ENCODE peak calls at places on chromosomes 5 and 9, in ten cellular contexts. J, E, G, R, L, O, W, C, D and V are unnamed samples.

GRCh38 chr5:100595152-100595811 is 60.1 kb downstream of the FAM174A start:
- DNase-seq in J (no peak), W (no peak), O (no peak), L (peak), R (no peak), D (no peak), E (peak), C (peak), G (peak), V (no peak)

GRCh38 chr5:160133071-160133917 is 14.0 kb upstream of the PWWP2A start:
- DNase-seq in L (no peak), C (peak), G (no peak), E (no peak), R (peak), D (peak), O (peak), J (no peak), W (no peak), V (no peak)

GRCh38 chr9:136454026-136454796 is 14.6 kb upstream of the INPP5E start:
- DNase-seq in L (no peak), J (no peak), O (no peak), R (no peak), E (no peak), W (no peak), C (no peak), G (no peak), D (no peak), V (no peak)

GRCh38 chr5:170382790-170383189 is 6.4 kb downstream of the KCNMB1 start:
- DNase-seq in W (no peak), E (no peak), D (no peak), C (no peak), L (no peak), R (no peak), O (no peak), G (no peak), J (no peak), V (no peak)

GRCh38 chr5:180467989-180468731 is 26.0 kb upstream of the CNOT6 start:
- DNase-seq in L (no peak), J (no peak), C (no peak), D (no peak), R (no peak), W (no peak), O (no peak), E (no peak), G (no peak), V (no peak)

GRCh38 chr5:107593009-107593408 is 77.7 kb downstream of the EFNA5 start:
- DNase-seq in L (no peak), D (no peak), E (no peak), O (no peak), J (no peak), W (no peak), R (no peak), C (no peak), G (no peak), V (no peak)

GRCh38 chr9:3719286-3719685 is 193.5 kb upstream of the RFX3 start:
- DNase-seq in J (no peak), C (no peak), W (no peak), G (no peak), D (no peak), R (no peak), L (no peak), E (no peak), O (no peak), V (no peak)

GRCh38 chr5:89342106-89342876 is 459.3 kb upstream of the MEF2C start:
- DNase-seq in O (no peak), L (no peak), J (no peak), C (peak), W (no peak), G (peak), D (no peak), R (no peak), E (no peak), V (no peak)

GRCh38 chr9:117705386-117705785 is 1.2 kb downstream of the TLR4 start:
- DNase-seq in R (no peak), E (no peak), J (no peak), O (no peak), L (no peak), C (no peak), D (no peak), G (no peak), W (no peak), V (no peak)

GRCh38 chr9:7637073-7637472 is 162.5 kb downstream of the DMAC1 start:
- DNase-seq in C (no peak), L (no peak), R (no peak), G (no peak), J (no peak), E (no peak), W (no peak), D (no peak), O (no peak), V (no peak)

GRCh38 chr5:168481330-168481788 is 4.9 kb upstream of the RARS1 start:
- DNase-seq in E (no peak), J (no peak), C (no peak), L (no peak), O (no peak), R (no peak), D (no peak), G (no peak), W (no peak), V (no peak)

DNA sequence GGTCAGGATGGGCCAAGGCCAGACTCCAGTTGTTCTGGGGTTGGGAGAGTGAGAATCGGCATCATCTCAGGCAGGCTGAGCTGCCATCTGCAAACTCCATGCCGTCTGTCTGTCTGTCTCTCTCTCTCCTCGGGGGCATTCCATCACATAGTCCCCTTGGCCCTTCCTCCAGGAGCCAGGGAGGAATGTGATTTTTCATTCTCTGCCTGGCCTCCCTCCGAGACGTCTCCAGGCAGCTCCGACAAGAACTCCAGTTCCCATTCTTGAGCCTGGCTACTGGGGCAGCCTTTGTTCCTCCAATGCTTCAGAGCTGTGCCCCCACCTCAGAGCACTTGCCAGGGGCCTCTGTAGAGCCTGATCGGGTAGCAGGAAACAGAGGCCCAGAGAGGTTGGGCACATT is 73.9 kb downstream of the COL27A1 start:
- DNase-seq in C (no peak), L (no peak), W (no peak), D (no peak), R (no peak), G (no peak), O (no peak), E (no peak), J (no peak), V (no peak)
- H3K27ac ChIP-seq in C (no peak), L (no peak), W (no peak), D (no peak), R (no peak), G (no peak), O (no peak), E (no peak), J (no peak), V (no peak)

DNA sequence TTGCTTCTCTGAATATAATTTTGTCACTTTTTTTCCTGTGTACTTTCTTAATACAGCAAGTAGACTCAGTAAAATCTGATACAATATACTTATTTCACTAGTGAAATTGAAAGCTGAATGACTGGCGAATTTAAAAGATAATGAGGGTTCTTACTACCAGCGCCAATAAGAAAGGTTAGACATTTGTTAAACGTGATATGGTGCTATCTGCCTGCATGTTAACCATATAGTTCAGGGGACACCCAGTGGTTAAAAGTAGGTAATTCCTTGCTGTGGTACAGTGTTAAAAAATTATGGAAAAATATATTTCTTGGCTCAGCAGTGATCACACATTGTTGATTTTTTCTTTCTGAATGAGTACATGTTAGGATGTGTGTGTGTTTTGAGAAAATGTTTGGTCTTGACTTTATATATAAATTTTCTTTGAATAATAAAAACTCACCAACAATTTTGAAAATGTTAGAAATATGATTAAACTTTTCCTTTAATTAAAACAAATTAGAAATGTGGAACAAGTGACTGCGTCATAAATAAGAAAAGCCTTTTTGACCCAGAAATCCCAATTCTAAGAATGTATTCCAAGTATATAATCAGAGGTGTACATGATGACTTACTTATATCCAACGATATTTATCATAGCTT is 25.8 kb downstream of the CAST start:
- DNase-seq in C (peak), O (no peak), J (no peak), G (peak), E (no peak), R (no peak), W (peak), L (peak), D (no peak), V (no peak)
- H3K27ac ChIP-seq in C (peak), O (no peak), J (no peak), G (no peak), E (no peak), R (no peak), W (no peak), L (no peak), D (no peak), V (no peak)

GRCh38 chr5:128038641-128039040 is 44.9 kb upstream of the SLC12A2 start:
- DNase-seq in O (no peak), E (no peak), W (peak), G (peak), C (peak), J (no peak), R (no peak), L (peak), D (no peak), V (no peak)
- H3K27ac ChIP-seq in O (no peak), E (no peak), W (no peak), G (no peak), C (no peak), J (no peak), R (no peak), L (peak), D (no peak), V (no peak)

GRCh38 chr9:121357011-121357410 is 13.0 kb downstream of the STOM start:
- DNase-seq in G (no peak), W (no peak), C (no peak), O (no peak), L (no peak), J (no peak), R (no peak), D (no peak), E (no peak), V (no peak)
- H3K27ac ChIP-seq in G (no peak), W (no peak), C (no peak), O (peak), L (peak), J (peak), R (no peak), D (no peak), E (no peak), V (no peak)

DNA sequence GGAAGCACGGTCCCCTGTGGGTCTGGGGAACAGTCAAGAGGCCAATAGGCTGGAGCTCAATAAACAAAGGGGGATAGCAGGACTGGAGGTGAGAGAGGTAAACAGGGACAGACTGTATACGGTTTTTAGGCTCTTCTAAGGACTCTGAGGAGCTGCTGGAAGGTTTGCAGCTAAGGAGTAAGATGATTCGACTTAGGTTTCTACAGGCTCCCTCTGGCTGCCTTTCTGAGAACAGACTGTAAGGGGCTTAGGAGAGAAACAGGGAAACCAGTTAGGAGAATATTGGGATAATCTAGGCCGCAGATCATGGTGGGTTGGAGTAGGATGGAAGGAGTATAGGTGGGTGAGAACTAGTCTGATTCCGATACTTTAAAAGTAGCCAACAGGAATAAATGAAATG is 10.4 kb downstream of the CDK5RAP2 start:
- DNase-seq in L (no peak), D (no peak), W (no peak), E (no peak), R (no peak), O (no peak), J (no peak), G (peak), C (no peak), V (no peak)
- H3K27ac ChIP-seq in L (no peak), D (no peak), W (no peak), E (no peak), R (no peak), O (peak), J (no peak), G (no peak), C (no peak), V (peak)

DNA sequence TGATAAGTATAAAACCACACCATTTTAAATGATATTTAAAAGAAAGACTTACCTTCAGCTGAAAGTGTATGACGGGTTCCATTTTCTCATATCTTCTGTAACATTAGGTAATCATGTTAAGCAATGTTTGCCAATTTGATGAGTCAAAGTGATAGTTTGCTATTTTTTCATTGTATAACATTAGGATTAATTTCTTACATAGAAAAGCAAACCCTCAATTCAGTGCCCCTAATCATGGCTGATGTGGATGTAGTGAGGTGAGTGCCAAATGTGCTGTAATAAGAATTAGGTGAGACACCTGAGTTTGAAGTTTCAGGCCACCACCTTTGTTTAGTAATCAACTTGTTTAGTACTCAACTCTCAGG is 68.0 kb downstream of the UNC13B start:
- DNase-seq in D (no peak), E (no peak), O (no peak), G (no peak), L (no peak), W (no peak), C (no peak), R (no peak), J (no peak), V (no peak)
- H3K27ac ChIP-seq in D (no peak), E (no peak), O (no peak), G (no peak), L (no peak), W (no peak), C (no peak), R (no peak), J (no peak), V (no peak)

DNA sequence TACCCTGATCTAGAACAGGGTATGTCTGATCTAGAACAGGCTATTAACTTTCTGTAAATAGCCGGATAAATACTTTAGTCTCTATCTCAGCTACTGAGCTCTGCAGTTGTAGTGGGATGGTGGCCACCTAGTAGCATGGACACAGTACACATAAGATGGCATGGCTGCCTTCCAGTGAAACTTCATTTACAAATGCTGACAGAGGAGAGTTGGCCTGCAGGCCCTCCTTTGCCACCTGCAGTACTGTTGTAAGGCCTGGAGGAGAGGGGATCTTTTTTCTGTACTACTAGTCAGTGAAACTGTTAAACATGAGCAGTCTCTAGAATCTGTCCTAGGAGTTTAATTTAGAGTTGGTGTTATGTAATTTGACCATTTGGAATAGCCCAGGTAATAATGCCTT is 86.0 kb downstream of the TRIO start:
- DNase-seq in G (no peak), E (no peak), J (no peak), C (no peak), R (no peak), D (no peak), O (no peak), W (no peak), L (no peak), V (no peak)
- H3K27ac ChIP-seq in G (no peak), E (no peak), J (no peak), C (no peak), R (no peak), D (no peak), O (no peak), W (no peak), L (no peak), V (no peak)

GRCh38 chr9:16501098-16501663 is 369.3 kb downstream of the BNC2 start:
- DNase-seq in D (no peak), L (no peak), C (no peak), G (peak), J (no peak), O (no peak), W (no peak), E (no peak), R (no peak), V (no peak)

GRCh38 chr9:16505159-16505558 is 365.3 kb downstream of the BNC2 start:
- DNase-seq in L (no peak), E (no peak), J (no peak), W (no peak), D (no peak), O (no peak), R (no peak), C (peak), G (peak), V (no peak)

GRCh38 chr9:16499866-16500265 is 370.6 kb downstream of the BNC2 start:
- DNase-seq in G (no peak), L (no peak), J (no peak), C (no peak), R (no peak), E (no peak), W (no peak), O (no peak), D (no peak), V (no peak)

GRCh38 chr9:16496908-16497307 is 373.6 kb downstream of the BNC2 start:
- DNase-seq in E (no peak), L (no peak), J (no peak), O (no peak), W (no peak), G (no peak), C (no peak), D (no peak), R (no peak), V (no peak)

GRCh38 chr9:16501726-16502125 is 368.7 kb downstream of the BNC2 start:
- DNase-seq in G (peak), D (no peak), W (no peak), C (no peak), E (no peak), R (no peak), O (no peak), L (no peak), J (no peak), V (no peak)
- H3K27ac ChIP-seq in G (no peak), D (no peak), W (no peak), C (peak), E (no peak), R (no peak), O (no peak), L (peak), J (no peak), V (no peak)

GRCh38 chr5:172437445-172438303 is 16.7 kb downstream of the SH3PXD2B start:
- DNase-seq in O (peak), L (no peak), W (no peak), R (peak), D (no peak), C (peak), G (peak), E (peak), J (no peak), V (peak)
- H3K27ac ChIP-seq in O (peak), L (peak), W (no peak), R (peak), D (no peak), C (no peak), G (no peak), E (peak), J (no peak), V (peak)